ENCODE peak calls at places on chromosomes 11 and 22, in four cellular contexts. One of them, this sample, is unnamed.

GRCh38 chr11:96095884-96096301 is 172.0 kb upstream of the MTMR2 start:
- DNase-seq in HepG2: no peak
- DNase-seq in H1: no peak
- DNase-seq in GM12878: no peak
- DNase-seq in this sample: no peak

GRCh38 chr11:123173040-123173855 is 21.8 kb downstream of the CLMP start:
- DNase-seq in HepG2: no peak
- DNase-seq in H1: no peak
- DNase-seq in GM12878: no peak
- DNase-seq in this sample: no peak

GRCh38 chr11:69051381-69052342 is 2.9 kb downstream of the TPCN2 start:
- DNase-seq in HepG2: no peak
- DNase-seq in H1: no peak
- DNase-seq in GM12878: no peak
- DNase-seq in this sample: no peak

GRCh38 chr22:33894515-33894914 is 25.8 kb downstream of the LARGE1 start:
- DNase-seq in HepG2: peak; percentile 34
- DNase-seq in H1: no peak
- DNase-seq in GM12878: no peak
- DNase-seq in this sample: no peak

GRCh38 chr22:27554841-27555456 is 246.6 kb downstream of the MN1 start:
- DNase-seq in HepG2: no peak
- DNase-seq in H1: no peak
- DNase-seq in GM12878: no peak
- DNase-seq in this sample: no peak

GRCh38 chr11:57269580-57270021 is 32.6 kb upstream of the APLNR start:
- DNase-seq in HepG2: no peak
- DNase-seq in H1: no peak
- DNase-seq in GM12878: no peak
- DNase-seq in this sample: no peak

GRCh38 chr11:101862410-101863233 is 52.2 kb upstream of the CEP126 start:
- DNase-seq in HepG2: peak; percentile 76
- DNase-seq in H1: no peak
- DNase-seq in GM12878: no peak
- DNase-seq in this sample: no peak

GRCh38 chr22:36746571-36746970 is 29.3 kb downstream of the IFT27 start:
- DNase-seq in HepG2: no peak
- DNase-seq in H1: no peak
- DNase-seq in GM12878: no peak
- DNase-seq in this sample: no peak

GRCh38 chr11:65859812-65860277 is 388 bp upstream of the MUS81 start:
- DNase-seq in HepG2: no peak
- DNase-seq in H1: no peak
- DNase-seq in GM12878: no peak
- DNase-seq in this sample: no peak

GRCh38 chr22:27238935-27239510 is 562.5 kb downstream of the MN1 start:
- DNase-seq in HepG2: no peak
- DNase-seq in H1: no peak
- DNase-seq in GM12878: no peak
- DNase-seq in this sample: peak; percentile 24

GRCh38 chr11:76623171-76623883 is 47.2 kb downstream of the LRRC32 start:
- DNase-seq in HepG2: no peak
- DNase-seq in H1: no peak
- DNase-seq in GM12878: no peak
- DNase-seq in this sample: peak; percentile 55

GRCh38 chr11:41879186-41879738 is 419.8 kb upstream of the LRRC4C start:
- DNase-seq in HepG2: no peak
- DNase-seq in H1: no peak
- DNase-seq in GM12878: no peak
- DNase-seq in this sample: no peak

GRCh38 chr11:26227311-26227710 is 104.6 kb upstream of the ANO3 start:
- DNase-seq in HepG2: peak; percentile 4
- DNase-seq in H1: no peak
- DNase-seq in GM12878: peak; percentile 24
- DNase-seq in this sample: no peak

GRCh38 chr22:45994516-45995404 is 17.8 kb upstream of the WNT7B start:
- DNase-seq in HepG2: no peak
- DNase-seq in H1: peak; percentile 100
- DNase-seq in GM12878: no peak
- DNase-seq in this sample: peak; percentile 57

GRCh38 chr11:117696489-117696888 is 100.5 kb downstream of the DSCAML1 start:
- DNase-seq in HepG2: no peak
- DNase-seq in H1: no peak
- DNase-seq in GM12878: no peak
- DNase-seq in this sample: no peak

GRCh38 chr11:128663824-128664223 is 30.0 kb upstream of the FLI1 start:
- DNase-seq in HepG2: no peak
- DNase-seq in H1: no peak
- DNase-seq in GM12878: no peak
- DNase-seq in this sample: no peak

GRCh38 chr11:128664286-128664685 is 29.6 kb upstream of the FLI1 start:
- DNase-seq in HepG2: no peak
- DNase-seq in H1: no peak
- DNase-seq in GM12878: no peak
- DNase-seq in this sample: no peak

GRCh38 chr11:128667873-128668272 is 26.0 kb upstream of the FLI1 start:
- DNase-seq in HepG2: no peak
- DNase-seq in H1: no peak
- DNase-seq in GM12878: no peak
- DNase-seq in this sample: no peak

GRCh38 chr11:128669491-128669890 is 24.4 kb upstream of the FLI1 start:
- DNase-seq in HepG2: no peak
- DNase-seq in H1: no peak
- DNase-seq in GM12878: no peak
- DNase-seq in this sample: no peak

DNA sequence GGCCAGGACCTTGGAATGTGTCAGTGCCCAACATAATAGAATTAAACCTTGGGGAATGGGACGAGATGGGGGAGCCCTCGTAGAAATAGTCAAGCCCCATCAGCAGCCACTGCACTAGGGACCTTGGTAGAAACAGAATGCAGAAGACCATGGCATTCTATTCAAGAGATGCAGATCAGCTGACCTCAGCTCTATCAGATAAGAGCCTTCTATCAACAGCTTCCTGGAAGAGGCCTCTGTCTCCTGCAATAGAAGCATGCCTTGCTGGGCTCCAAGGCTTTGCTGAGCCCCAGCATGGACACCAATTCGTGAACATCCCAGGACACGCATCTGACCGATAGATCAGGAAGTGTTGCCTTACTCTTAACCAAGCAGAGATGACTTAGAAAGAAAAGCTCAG is 27.5 kb upstream of the FLI1 start:
- DNase-seq in HepG2: no peak
- DNase-seq in H1: no peak
- DNase-seq in GM12878: no peak
- DNase-seq in this sample: no peak
- TF ChIP-seq HDAC6 in HepG2: no peak
- TF ChIP-seq HDAC6 in H1: no peak
- TF ChIP-seq HDAC6 in GM12878: no peak
- TF ChIP-seq HDAC6 in this sample: no peak

GRCh38 chr22:31881198-31881597 is 63.1 kb upstream of the YWHAH start:
- DNase-seq in HepG2: no peak
- DNase-seq in H1: no peak
- DNase-seq in GM12878: no peak
- DNase-seq in this sample: peak; percentile 48

GRCh38 chr22:31881867-31882266 is 62.5 kb upstream of the YWHAH start:
- DNase-seq in HepG2: no peak
- DNase-seq in H1: no peak
- DNase-seq in GM12878: no peak
- DNase-seq in this sample: no peak

GRCh38 chr22:31883989-31884388 is 60.3 kb upstream of the YWHAH start:
- DNase-seq in HepG2: no peak
- DNase-seq in H1: no peak
- DNase-seq in GM12878: no peak
- DNase-seq in this sample: no peak

GRCh38 chr22:31879585-31879984 is 64.8 kb upstream of the YWHAH start:
- DNase-seq in HepG2: no peak
- DNase-seq in H1: no peak
- DNase-seq in GM12878: no peak
- DNase-seq in this sample: no peak

DNA sequence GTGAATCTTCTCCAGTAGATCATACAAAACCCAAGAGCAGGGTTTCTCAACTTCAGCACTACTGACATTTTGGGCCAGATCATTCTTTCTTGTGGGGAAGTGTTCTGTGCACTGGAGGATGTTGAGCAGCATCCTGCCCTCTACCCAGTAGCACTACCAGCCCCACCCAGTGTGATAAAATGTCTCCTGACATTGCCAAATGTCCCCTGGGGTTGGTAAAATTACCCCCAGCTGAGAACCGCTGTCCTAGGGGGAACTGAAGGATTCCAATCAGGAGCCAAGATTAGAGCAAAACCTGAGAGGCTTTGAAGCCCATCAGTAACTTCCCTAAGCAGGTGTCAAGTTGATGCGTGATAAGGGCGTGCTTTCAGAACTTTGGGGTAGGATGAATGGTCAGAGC is 61.4 kb upstream of the YWHAH start:
- DNase-seq in HepG2: no peak
- DNase-seq in H1: no peak
- DNase-seq in GM12878: no peak
- DNase-seq in this sample: no peak
- TF ChIP-seq HDAC6 in HepG2: no peak
- TF ChIP-seq HDAC6 in H1: no peak
- TF ChIP-seq HDAC6 in GM12878: no peak
- TF ChIP-seq HDAC6 in this sample: no peak

GRCh38 chr11:67160872-67161783 is 42.1 kb downstream of the KDM2A start:
- DNase-seq in HepG2: no peak
- DNase-seq in H1: no peak
- DNase-seq in GM12878: no peak
- DNase-seq in this sample: no peak
- TF ChIP-seq HDAC6 in HepG2: no peak
- TF ChIP-seq HDAC6 in H1: no peak
- TF ChIP-seq HDAC6 in GM12878: no peak
- TF ChIP-seq HDAC6 in this sample: no peak

GRCh38 chr11:83691387-83692088 is 405.4 kb upstream of the CCDC90B start:
- DNase-seq in HepG2: no peak
- DNase-seq in H1: no peak
- DNase-seq in GM12878: no peak
- DNase-seq in this sample: no peak
- TF ChIP-seq HDAC6 in HepG2: no peak
- TF ChIP-seq HDAC6 in H1: no peak
- TF ChIP-seq HDAC6 in GM12878: no peak
- TF ChIP-seq HDAC6 in this sample: no peak

GRCh38 chr11:28674432-28675076 is 566.4 kb downstream of the METTL15 start:
- DNase-seq in HepG2: no peak
- DNase-seq in H1: peak; percentile 61
- DNase-seq in GM12878: no peak
- DNase-seq in this sample: no peak
- TF ChIP-seq HDAC6 in HepG2: no peak
- TF ChIP-seq HDAC6 in H1: no peak
- TF ChIP-seq HDAC6 in GM12878: no peak
- TF ChIP-seq HDAC6 in this sample: no peak

GRCh38 chr11:126398721-126399120 is 43.2 kb downstream of the ST3GAL4 start:
- DNase-seq in HepG2: no peak
- DNase-seq in H1: no peak
- DNase-seq in GM12878: no peak
- DNase-seq in this sample: no peak
- TF ChIP-seq HDAC6 in HepG2: no peak
- TF ChIP-seq HDAC6 in H1: no peak
- TF ChIP-seq HDAC6 in GM12878: no peak
- TF ChIP-seq HDAC6 in this sample: no peak

GRCh38 chr11:61833926-61834277 is 5.8 kb downstream of the FADS2 start:
- DNase-seq in HepG2: no peak
- DNase-seq in H1: no peak
- DNase-seq in GM12878: no peak
- DNase-seq in this sample: peak; percentile 40

GRCh38 chr11:61832758-61833157 is 4.7 kb downstream of the FADS2 start:
- DNase-seq in HepG2: no peak
- DNase-seq in H1: no peak
- DNase-seq in GM12878: no peak
- DNase-seq in this sample: no peak

GRCh38 chr11:61835663-61836024 is 7.5 kb downstream of the FADS2 start:
- DNase-seq in HepG2: no peak
- DNase-seq in H1: no peak
- DNase-seq in GM12878: no peak
- DNase-seq in this sample: peak; percentile 47

GRCh38 chr11:61833478-61833877 is 5.4 kb downstream of the FADS2 start:
- DNase-seq in HepG2: no peak
- DNase-seq in H1: no peak
- DNase-seq in GM12878: no peak
- DNase-seq in this sample: no peak

DNA sequence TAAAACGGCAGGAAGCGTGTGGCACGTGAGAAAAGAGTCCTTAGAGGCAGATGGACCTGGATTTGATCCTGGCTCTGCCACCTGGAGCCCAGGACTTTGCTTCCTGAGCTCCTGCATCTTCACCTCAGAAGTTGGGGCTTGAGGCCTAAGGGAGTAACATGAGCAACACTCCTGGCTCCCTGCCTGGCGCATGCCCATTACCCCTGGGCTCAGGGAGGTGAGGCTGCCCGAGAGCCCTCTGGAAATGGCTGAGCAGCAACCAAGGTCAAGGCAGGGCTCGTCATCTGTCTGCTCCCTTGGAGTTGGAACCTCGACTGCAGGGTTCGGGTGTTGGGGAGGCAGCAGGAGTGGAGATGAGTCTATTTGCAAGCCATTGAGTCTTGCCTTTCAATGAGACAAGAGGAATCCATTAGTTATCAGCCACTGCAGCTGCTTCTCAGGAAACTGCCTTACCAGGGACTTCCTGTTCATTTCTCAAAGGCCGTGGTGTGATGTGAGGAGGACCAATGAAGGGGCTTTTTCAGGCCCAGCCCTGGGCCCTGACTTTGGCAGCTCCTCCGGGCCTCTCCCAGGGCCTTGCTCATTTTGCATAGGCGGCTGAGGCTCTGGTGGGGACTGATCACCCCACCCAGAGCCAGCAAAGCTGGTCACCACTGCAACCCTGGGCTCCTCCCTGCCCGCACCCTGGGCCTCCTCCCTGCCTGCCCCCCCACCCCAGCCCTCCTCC is 6.3 kb downstream of the FADS2 start:
- DNase-seq in HepG2: no peak
- DNase-seq in H1: peak; percentile 55
- DNase-seq in GM12878: peak; percentile 87
- DNase-seq in this sample: peak; percentile 98
- TF ChIP-seq HDAC6 in HepG2: no peak
- TF ChIP-seq HDAC6 in H1: no peak
- TF ChIP-seq HDAC6 in GM12878: no peak
- TF ChIP-seq HDAC6 in this sample: no peak

DNA sequence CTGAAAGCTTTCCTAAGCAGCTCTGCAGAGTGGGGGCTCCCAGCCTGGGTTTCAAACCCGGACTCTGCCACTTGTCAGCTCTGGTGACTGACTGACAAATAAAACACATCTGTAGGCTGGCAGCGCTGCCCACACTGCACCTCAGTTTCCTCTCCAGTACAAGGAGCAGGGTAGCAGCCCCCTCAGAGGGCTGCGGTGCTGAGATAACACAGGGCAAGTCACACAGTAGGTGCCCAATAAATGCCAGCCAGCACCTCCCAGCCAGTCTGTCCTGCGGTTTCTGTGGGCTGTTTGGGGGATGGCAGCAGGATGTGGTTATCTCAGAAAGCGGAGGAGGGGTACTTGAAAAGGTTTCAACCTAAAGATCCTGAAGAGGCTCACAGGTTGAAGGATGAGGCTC is 1.5 kb downstream of the SYT12 start:
- DNase-seq in HepG2: no peak
- DNase-seq in H1: no peak
- DNase-seq in GM12878: no peak
- DNase-seq in this sample: no peak
- TF ChIP-seq HDAC6 in HepG2: no peak
- TF ChIP-seq HDAC6 in H1: no peak
- TF ChIP-seq HDAC6 in GM12878: no peak
- TF ChIP-seq HDAC6 in this sample: no peak

This sample was measured in K562.